ENCODE peak calls at places on chromosomes 11 and 22, in eight cellular contexts. Z is GM23338, M is NB4, P is adipocyte, Y is foreskin fibroblast, B is GM23248, U is PC-9, L is AG04450. T is an unnamed sample.

GRCh38 chr22:45942787-45943493 is 34.0 kb downstream of the WNT7B start:
- DNase-seq in B (no peak), Y (no peak), P (no peak), U (no peak), L (no peak), M (no peak), Z (no peak), T (no peak)

GRCh38 chr11:97909544-97910394 is 1111.0 kb upstream of the CNTN5 start:
- DNase-seq in P (peak; percentile 7), L (peak; percentile 1), U (no peak), M (no peak), B (peak; percentile 34), Z (no peak), Y (no peak), T (peak; percentile 32)

GRCh38 chr11:67272327-67273259 is 6.3 kb downstream of the GRK2 start:
- DNase-seq in Y (no peak), L (no peak), B (no peak), U (no peak), P (no peak), M (peak; percentile 65), Z (no peak), T (no peak)

GRCh38 chr11:34466802-34467488 is 28.2 kb downstream of the CAT start:
- DNase-seq in B (peak; percentile 18), U (no peak), L (no peak), Y (no peak), M (no peak), Z (no peak), P (no peak), T (no peak)

GRCh38 chr11:5269715-5270147 is at the start of gene HBE1:
- DNase-seq in M (no peak), B (no peak), Z (no peak), U (no peak), Y (no peak), P (no peak), L (no peak), T (no peak)

GRCh38 chr11:61963016-61963281 is 4.5 kb downstream of the FTH1 start:
- DNase-seq in Y (no peak), M (no peak), U (no peak), P (no peak), Z (no peak), L (no peak), B (no peak), T (no peak)

GRCh38 chr11:70421123-70421522 is 22.8 kb downstream of the CTTN start:
- DNase-seq in U (no peak), P (no peak), M (peak; percentile 83), Z (no peak), Y (no peak), B (no peak), L (no peak), T (no peak)

GRCh38 chr22:38731703-38732161 is 24.1 kb downstream of the SUN2 start:
- DNase-seq in U (no peak), Z (no peak), P (no peak), Y (no peak), B (no peak), M (no peak), L (no peak), T (no peak)

GRCh38 chr11:17828311-17828751 is 93.8 kb downstream of the KCNC1 start:
- DNase-seq in B (peak; percentile 80), U (no peak), P (peak; percentile 31), M (no peak), L (peak; percentile 27), Z (no peak), Y (peak; percentile 81), T (no peak)

GRCh38 chr11:62251698-62252097 is 9.7 kb downstream of the SCGB1D2 start:
- DNase-seq in L (no peak), U (no peak), P (no peak), B (no peak), M (no peak), Y (no peak), Z (no peak), T (no peak)

GRCh38 chr11:32088117-32088941 is 2.5 kb upstream of the RCN1 start:
- DNase-seq in Z (no peak), U (peak; percentile 89), M (peak; percentile 86), B (peak; percentile 86), P (peak; percentile 85), Y (peak; percentile 90), L (peak; percentile 62), T (no peak)

GRCh38 chr11:75583710-75584658 is 21.9 kb downstream of the SERPINH1 start:
- DNase-seq in M (peak; percentile 75), P (peak; percentile 78), Y (peak; percentile 81), L (no peak), U (no peak), Z (peak; percentile 82), B (peak; percentile 74), T (no peak)

GRCh38 chr11:91859666-91860065 is 365.0 kb upstream of the FAT3 start:
- DNase-seq in B (no peak), M (no peak), Z (no peak), U (peak; percentile 44), Y (no peak), L (no peak), P (no peak), T (no peak)

GRCh38 chr22:48834404-48834803 is 993.3 kb downstream of the BRD1 start:
- DNase-seq in L (no peak), P (no peak), Y (no peak), M (no peak), Z (no peak), U (no peak), B (no peak), T (no peak)

GRCh38 chr11:44718057-44718456 is 8.7 kb upstream of the TSPAN18 start:
- DNase-seq in M (no peak), U (no peak), L (no peak), P (no peak), Z (no peak), B (no peak), Y (no peak), T (no peak)

GRCh38 chr11:63478896-63479295 is 12.1 kb downstream of the PLAAT5 start:
- DNase-seq in B (peak; percentile 78), Z (peak; percentile 89), Y (peak; percentile 81), U (peak; percentile 63), L (peak; percentile 53), P (peak; percentile 90), M (peak; percentile 86), T (peak; percentile 14)

DNA sequence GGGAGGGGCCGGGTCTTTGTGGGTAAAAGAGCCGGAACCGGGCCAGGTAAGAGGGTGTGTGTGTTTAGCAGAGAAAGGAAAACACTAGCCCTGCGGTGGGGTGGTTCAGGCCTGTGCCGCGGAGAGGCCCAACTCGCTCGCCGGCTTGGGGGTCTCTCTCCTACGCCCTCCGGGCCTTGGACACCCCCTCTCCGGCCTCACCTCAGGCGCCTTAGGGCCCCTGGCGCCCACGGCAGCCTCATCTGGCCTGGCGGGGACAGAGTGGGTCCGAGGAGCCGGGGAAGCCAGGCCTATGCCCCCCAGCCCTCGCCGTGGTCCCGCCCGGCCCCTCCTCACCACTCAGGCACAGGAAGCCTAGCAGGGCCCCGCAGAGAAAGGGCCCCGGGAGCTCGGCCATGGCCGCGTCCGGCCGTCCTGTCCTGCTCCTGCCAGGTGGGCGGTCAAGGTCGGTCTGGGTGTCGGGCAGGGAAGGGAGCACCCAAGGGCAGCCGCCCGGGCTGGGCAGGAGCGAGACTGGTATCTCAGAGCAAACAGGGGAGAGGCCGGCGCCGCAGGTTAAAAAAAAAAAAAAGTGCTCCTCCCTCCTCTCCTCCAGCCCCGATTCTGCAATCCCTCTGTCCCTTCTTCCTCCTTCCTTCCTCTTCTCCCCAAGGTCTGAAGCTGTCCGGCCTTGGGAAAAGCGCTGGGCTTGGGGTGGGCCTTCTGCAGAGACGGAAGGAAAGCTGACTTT is at the start of gene VSIG2:
- DNase-seq in Z (no peak), M (no peak), U (no peak), P (no peak), L (no peak), Y (no peak), B (no peak), T (no peak)
- H3K4me3 ChIP-seq in Z (peak within 1 kb of the TSS; percentile 58), M (no peak within 1 kb of the TSS), U (peak within 1 kb of the TSS; percentile 62), P (no peak within 1 kb of the TSS), L (no peak within 1 kb of the TSS), Y (peak within 1 kb of the TSS; percentile 7), B (no peak within 1 kb of the TSS), T (no peak within 1 kb of the TSS)

GRCh38 chr22:42769574-42770447 is 49.1 kb upstream of the A4GALT start:
- DNase-seq in L (peak; percentile 81), Z (no peak), P (no peak), Y (peak; percentile 90), M (peak; percentile 63), B (peak; percentile 86), U (no peak), T (no peak)

GRCh38 chr22:42770941-42771647 is 50.4 kb upstream of the A4GALT start:
- DNase-seq in M (no peak), U (no peak), Z (no peak), Y (no peak), B (no peak), L (no peak), P (no peak), T (no peak)

GRCh38 chr22:42768385-42769035 is 47.8 kb upstream of the A4GALT start:
- DNase-seq in M (no peak), Y (no peak), L (no peak), P (no peak), Z (no peak), B (no peak), U (no peak), T (no peak)

GRCh38 chr22:42770448-42770726 is 49.7 kb upstream of the A4GALT start:
- DNase-seq in L (no peak), M (no peak), U (no peak), B (no peak), Z (no peak), Y (no peak), P (no peak), T (no peak)

DNA sequence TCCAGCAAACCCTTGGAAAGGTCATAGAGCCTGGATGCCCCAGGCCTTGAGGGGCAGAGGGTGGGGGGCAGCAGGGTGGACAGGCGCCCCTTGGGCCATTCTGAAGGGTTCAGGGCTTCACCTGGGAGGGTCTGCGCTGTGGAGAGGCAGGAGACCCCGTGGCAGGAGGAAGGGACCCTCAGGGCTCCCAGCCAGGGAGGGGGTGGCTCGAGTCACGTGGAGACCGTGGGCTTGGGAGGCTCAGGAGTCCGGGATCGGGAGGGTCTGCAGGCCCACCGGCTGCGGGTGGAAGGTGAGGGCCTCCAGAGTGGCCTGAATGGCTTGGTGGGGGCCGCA is 48.5 kb upstream of the A4GALT start:
- DNase-seq in P (no peak), B (no peak), U (no peak), M (no peak), Y (no peak), L (no peak), Z (no peak), T (no peak)
- H3K4me3 ChIP-seq in P (no peak overlapping the region), B (no peak overlapping the region), U (no peak overlapping the region), M (no peak overlapping the region), Y (no peak overlapping the region), L (no peak overlapping the region), Z (no peak overlapping the region), T (no peak overlapping the region)

GRCh38 chr11:128908391-128909246 is 17.5 kb downstream of the KCNJ5 start:
- DNase-seq in Z (no peak), B (peak; percentile 90), Y (peak; percentile 89), P (peak; percentile 81), U (peak; percentile 68), L (peak; percentile 26), M (peak; percentile 77), T (peak; percentile 14)
- H3K4me3 ChIP-seq in Z (no peak overlapping the region), B (peak overlapping the region; percentile 61), Y (peak overlapping the region; percentile 1), P (peak overlapping the region; percentile 70), U (no peak overlapping the region), L (no peak overlapping the region), M (no peak overlapping the region), T (no peak overlapping the region)

DNA sequence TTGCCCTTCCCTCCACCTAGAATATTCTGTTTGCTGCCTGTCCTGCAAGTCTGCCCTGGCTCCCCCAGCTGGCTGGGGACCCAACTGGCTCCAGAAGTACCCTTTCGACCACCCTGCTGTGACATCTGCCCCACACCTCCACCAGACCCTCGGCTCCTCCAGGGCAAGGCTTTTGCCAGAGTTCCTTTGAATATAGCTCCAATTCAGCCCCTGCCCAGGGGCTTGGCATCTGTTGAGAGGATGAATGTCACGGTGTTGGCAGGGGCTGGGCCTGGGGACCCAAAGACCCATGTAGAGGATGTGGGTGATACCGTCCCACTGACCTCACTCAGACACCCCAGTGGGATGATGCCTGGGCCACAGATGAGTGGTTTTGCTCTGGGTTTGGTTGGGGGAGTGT is 4.0 kb downstream of the NLRP6 start:
- DNase-seq in Y (no peak), L (no peak), Z (no peak), B (no peak), M (no peak), U (no peak), P (no peak), T (no peak)
- H3K4me3 ChIP-seq in Y (no peak overlapping the region), L (no peak overlapping the region), Z (no peak overlapping the region), B (no peak overlapping the region), M (no peak overlapping the region), U (no peak overlapping the region), P (no peak overlapping the region), T (no peak overlapping the region)